ENCODE peak calls at places on chromosomes 1 and 21, in ten cellular contexts. R is right cardiac atrium, O is fibroblast of lung, N is gastrocnemius medialis, L is IMR-90, U is SJSA1, M is dorsolateral prefrontal cortex, P is substantia nigra, D is pancreas, G is tibial nerve. B is an unnamed sample.

GRCh38 chr1:180971273-180971997 is 51.2 kb downstream of the STX6 start:
- DNase-seq in P (no peak), U (no peak), L (no peak), O (no peak), R (no peak), N (no peak), M (no peak), D (no peak), G (no peak), B (no peak)

GRCh38 chr1:40939320-40940059 is 40.0 kb upstream of the CTPS1 start:
- DNase-seq in L (peak; percentile 70), G (peak; percentile 46), D (peak; percentile 48), U (no peak), O (peak; percentile 16), R (peak; percentile 57), M (no peak), N (peak; percentile 8), P (no peak), B (no peak)

GRCh38 chr1:147077936-147078605 is 94.2 kb downstream of the PRKAB2 start:
- DNase-seq in D (no peak), R (no peak), P (no peak), O (no peak), M (no peak), L (no peak), N (no peak), U (no peak), G (no peak), B (no peak)

GRCh38 chr1:41870076-41870562 is 48.6 kb downstream of the HIVEP3 start:
- DNase-seq in U (peak; percentile 55), G (no peak), O (peak; percentile 85), L (peak; percentile 82), N (no peak), P (no peak), M (no peak), D (no peak), R (no peak), B (no peak)

GRCh38 chr1:40014812-40015594 is 25.5 kb upstream of the CAP1 start:
- DNase-seq in N (no peak), O (peak; percentile 95), R (no peak), L (peak; percentile 97), D (no peak), U (peak; percentile 58), P (no peak), G (no peak), M (no peak), B (no peak)

GRCh38 chr1:112706505-112707216 is at the start of gene RHOC:
- DNase-seq in D (peak; percentile 84), N (no peak), L (peak; percentile 56), G (no peak), P (peak; percentile 49), O (peak; percentile 29), R (peak; percentile 81), U (peak; percentile 67), M (no peak), B (no peak)

GRCh38 chr1:212455406-212456165 is 22.9 kb downstream of the NENF start:
- DNase-seq in O (peak; percentile 55), L (peak; percentile 82), U (peak; percentile 83), M (peak; percentile 94), P (peak; percentile 66), D (peak; percentile 87), R (peak; percentile 82), N (peak; percentile 68), G (peak; percentile 93), B (peak; percentile 90)

GRCh38 chr1:156642265-156643185 is 608 bp downstream of the BCAN start:
- DNase-seq in G (no peak), U (no peak), O (no peak), N (no peak), R (no peak), D (no peak), P (no peak), L (no peak), M (no peak), B (no peak)

GRCh38 chr1:68384872-68385390 is 64.8 kb downstream of the RPE65 start:
- DNase-seq in O (peak; percentile 98), N (no peak), M (no peak), P (no peak), G (no peak), U (no peak), L (peak; percentile 90), R (no peak), D (no peak), B (no peak)

GRCh38 chr1:119713538-119714456 is 2.1 kb downstream of the PHGDH start:
- DNase-seq in O (peak; percentile 30), U (no peak), N (no peak), M (no peak), R (no peak), D (no peak), P (no peak), L (peak; percentile 24), G (no peak), B (no peak)

GRCh38 chr1:32247983-32248889 is 1.2 kb downstream of the FAM167B start:
- DNase-seq in N (peak; percentile 28), G (peak; percentile 82), R (peak; percentile 87), O (peak; percentile 52), U (peak; percentile 75), L (peak; percentile 52), D (peak; percentile 91), P (no peak), M (peak; percentile 57), B (no peak)

GRCh38 chr1:230807551-230808267 is 60.5 kb downstream of the CAPN9 start:
- DNase-seq in O (no peak), P (peak; percentile 34), M (no peak), D (no peak), L (no peak), N (no peak), G (no peak), U (peak; percentile 10), R (no peak), B (peak; percentile 82)

GRCh38 chr1:113192242-113192641 is 119.2 kb downstream of the LRIG2 start:
- DNase-seq in O (no peak), D (no peak), P (no peak), N (no peak), M (no peak), R (no peak), G (no peak), L (no peak), U (no peak), B (no peak)

GRCh38 chr21:38688068-38688467 is 117.7 kb upstream of the ETS2 start:
- DNase-seq in P (no peak), G (no peak), M (no peak), R (no peak), L (no peak), O (no peak), D (no peak), U (no peak), N (no peak), B (no peak)

GRCh38 chr1:94522304-94522703 is 19.3 kb downstream of the F3 start:
- DNase-seq in P (no peak), R (no peak), M (no peak), N (no peak), O (peak; percentile 62), L (peak; percentile 72), G (peak; percentile 53), U (no peak), D (no peak), B (no peak)

DNA sequence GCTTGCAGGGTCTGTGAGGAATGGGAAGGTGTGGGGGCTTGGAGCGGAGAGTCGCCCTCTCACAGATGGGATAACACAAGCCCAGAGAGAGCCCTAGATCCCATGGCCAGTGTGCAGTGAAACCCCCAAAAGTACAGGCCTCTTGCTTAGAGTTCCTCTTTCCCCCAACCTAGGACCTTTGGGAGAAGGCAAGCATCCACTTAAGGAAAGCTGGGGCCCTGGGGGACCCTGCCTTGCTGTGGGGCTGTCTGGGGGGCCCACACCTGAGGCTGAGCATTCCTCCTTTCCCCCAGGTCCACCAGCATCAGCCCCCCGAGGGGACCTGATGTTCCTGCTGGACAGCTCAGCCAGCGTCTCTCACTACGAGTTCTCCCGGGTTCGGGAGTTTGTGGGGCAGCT is 1.1 kb downstream of the VWA1 start:
- DNase-seq in U (no peak), P (no peak), N (no peak), M (no peak), G (no peak), R (no peak), O (no peak), L (no peak), D (no peak), B (no peak)
- H3K27ac ChIP-seq in U (no peak overlapping the region), P (peak overlapping the region; percentile 77), N (no peak overlapping the region), M (no peak overlapping the region), G (peak overlapping the region; percentile 84), R (no peak overlapping the region), O (no peak overlapping the region), L (no peak overlapping the region), D (no peak overlapping the region), B (peak overlapping the region; percentile 32)

GRCh38 chr1:99663501-99663900 is 17.6 kb downstream of the PALMD start:
- DNase-seq in U (no peak), L (no peak), M (no peak), P (no peak), O (no peak), N (no peak), G (no peak), R (no peak), D (no peak), B (no peak)
- H3K27ac ChIP-seq in U (no peak overlapping the region), L (no peak overlapping the region), M (no peak overlapping the region), P (no peak overlapping the region), O (peak overlapping the region; percentile 71), N (peak overlapping the region; percentile 88), G (no peak overlapping the region), R (peak overlapping the region; percentile 43), D (no peak overlapping the region), B (no peak overlapping the region)

DNA sequence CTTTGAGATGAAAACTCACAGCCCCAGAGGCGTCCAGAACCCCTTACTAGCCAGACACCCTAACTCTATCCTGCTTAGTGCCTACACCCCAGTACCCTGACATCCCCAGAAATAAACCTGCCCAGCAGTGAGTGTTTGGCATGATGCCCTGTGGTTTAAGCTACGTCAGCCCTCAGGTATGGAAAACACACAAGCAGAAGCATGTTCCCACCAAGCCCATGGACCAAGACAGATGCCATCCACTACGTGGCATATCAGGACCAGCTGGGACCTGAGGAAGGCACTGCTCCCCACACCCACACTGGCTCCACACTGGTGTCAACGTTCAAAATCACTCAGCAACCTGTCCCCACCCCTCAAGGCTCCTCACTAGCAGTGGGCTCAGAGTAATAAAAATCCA is 116.4 kb downstream of the SYT2 start:
- DNase-seq in P (no peak), M (no peak), R (no peak), L (peak; percentile 30), D (no peak), G (no peak), N (no peak), O (peak; percentile 75), U (no peak), B (no peak)
- H3K27ac ChIP-seq in P (no peak overlapping the region), M (no peak overlapping the region), R (no peak overlapping the region), L (no peak overlapping the region), D (no peak overlapping the region), G (no peak overlapping the region), N (peak overlapping the region; percentile 57), O (no peak overlapping the region), U (no peak overlapping the region), B (no peak overlapping the region)

DNA sequence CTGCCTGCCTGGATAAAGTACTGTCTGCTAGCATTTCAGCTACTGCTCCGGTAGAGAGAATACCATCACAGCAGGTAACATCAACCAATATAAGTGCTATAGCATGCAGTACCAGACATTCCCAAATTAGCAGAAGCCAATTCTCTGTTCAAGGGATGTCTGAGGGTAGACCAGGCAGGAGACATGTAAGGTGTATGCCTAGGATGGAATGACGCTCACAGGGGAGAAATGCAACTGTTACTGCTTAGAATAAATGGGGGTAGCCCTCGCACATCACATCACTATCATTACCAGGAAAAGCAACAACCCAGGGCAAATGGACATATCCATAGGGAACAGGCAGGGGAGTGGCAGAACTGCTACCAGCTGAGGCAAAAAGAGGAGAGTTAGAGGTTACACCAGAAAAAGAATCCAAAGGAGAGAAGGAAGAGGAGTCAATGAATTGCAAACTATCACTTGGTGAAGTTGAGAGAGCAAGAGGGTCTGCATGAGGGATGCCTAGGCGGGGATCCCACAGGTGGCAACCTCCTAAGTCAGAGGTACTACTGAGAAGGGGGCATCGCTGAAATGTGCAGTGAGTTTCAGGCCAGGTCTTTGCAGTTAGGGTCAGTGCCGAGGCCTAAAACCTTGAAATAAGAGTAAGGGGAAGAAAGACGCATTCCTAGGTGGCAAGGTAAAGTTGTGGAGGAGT is 1.1 kb downstream of the UBE2Q1 start:
- DNase-seq in L (no peak), P (no peak), R (no peak), O (no peak), D (no peak), N (no peak), M (no peak), G (no peak), U (no peak), B (no peak)
- H3K27ac ChIP-seq in L (peak overlapping the region; percentile 94), P (peak overlapping the region; percentile 67), R (peak overlapping the region; percentile 66), O (peak overlapping the region; percentile 64), D (no peak overlapping the region), N (peak overlapping the region; percentile 81), M (no peak overlapping the region), G (peak overlapping the region; percentile 85), U (peak overlapping the region; percentile 34), B (no peak overlapping the region)